ENCODE peak calls at places on chromosomes 4 and X, in four cellular contexts. U is A549, X is GM23338, I is HCT116. A is an unnamed sample.
A peak's percentile ranks its signal among the peaks of the same experiment; 100 is the strongest.

GRCh38 chr4:71147261-71147660 is 153.8 kb downstream of the DCK start:
- DNase-seq in U (no peak), X (no peak), I (no peak), A (no peak)

GRCh38 chr4:165443276-165443675 is 64.5 kb downstream of the CPE start:
- DNase-seq in U (no peak), X (no peak), I (no peak), A (no peak)

GRCh38 chrX:30831082-30831481 is 58.0 kb downstream of the TAB3 start:
- DNase-seq in X (peak; percentile 49), U (no peak), I (no peak), A (no peak)

GRCh38 chr4:55866290-55866907 is 13.0 kb downstream of the EXOC1 start:
- DNase-seq in U (peak; percentile 67), X (no peak), I (peak; percentile 82), A (no peak)

GRCh38 chr4:171846232-171846631 is 33.0 kb downstream of the GALNTL6 start:
- DNase-seq in X (peak; percentile 87), U (peak; percentile 54), I (peak; percentile 42), A (peak; percentile 50)

GRCh38 chr4:35772291-35772690 is 472.0 kb downstream of the ARAP2 start:
- DNase-seq in U (no peak), X (no peak), I (no peak), A (no peak)

GRCh38 chr4:173478136-173478860 is 51.7 kb downstream of the HAND2 start:
- DNase-seq in U (no peak), X (no peak), I (no peak), A (no peak)

GRCh38 chr4:6227412-6228157 is 27.2 kb upstream of the JAKMIP1 start:
- DNase-seq in X (no peak), I (no peak), U (no peak), A (no peak)

GRCh38 chr4:106329027-106329618 is 12.8 kb downstream of the AIMP1 start:
- DNase-seq in X (peak; percentile 66), U (peak; percentile 46), I (peak; percentile 28), A (peak; percentile 5)

GRCh38 chrX:43974736-43975135 is 1.5 kb upstream of the NDP start:
- DNase-seq in I (no peak), X (no peak), U (no peak), A (no peak)

GRCh38 chrX:53251307-53251706 is 26.3 kb upstream of the KDM5C start:
- DNase-seq in U (no peak), X (no peak), I (no peak), A (no peak)

GRCh38 chr4:139279723-139280620 is at the start of gene MGARP:
- DNase-seq in X (peak; percentile 93), U (peak; percentile 10), I (no peak), A (no peak)

GRCh38 chrX:149267878-149268813 is 237.0 kb downstream of the IDS start:
- DNase-seq in U (no peak), X (no peak), I (no peak), A (no peak)

GRCh38 chr4:90219822-90220221 is 92.6 kb downstream of the CCSER1 start:
- DNase-seq in U (no peak), X (no peak), I (no peak), A (no peak)

GRCh38 chr4:42267724-42268123 is 115.3 kb upstream of the BEND4 start:
- DNase-seq in U (no peak), X (no peak), I (no peak), A (no peak)

GRCh38 chr4:40550900-40551546 is 78.6 kb downstream of the RBM47 start:
- DNase-seq in U (peak; percentile 50), X (peak; percentile 55), I (peak; percentile 38), A (peak; percentile 58)

GRCh38 chrX:100409316-100410082 is 574 bp downstream of the PCDH19 start:
- DNase-seq in I (no peak), U (no peak), X (peak; percentile 35), A (no peak)

GRCh38 chrX:107675365-107675654 is 47.0 kb downstream of the PRPS1 start:
- DNase-seq in I (no peak), X (no peak), U (no peak), A (no peak)

GRCh38 chrX:107674480-107675364 is 46.4 kb downstream of the PRPS1 start:
- DNase-seq in I (no peak), X (no peak), U (no peak), A (no peak)

GRCh38 chrX:107673933-107674479 is 45.7 kb downstream of the PRPS1 start:
- DNase-seq in U (no peak), I (no peak), X (peak; percentile 36), A (peak; percentile 82)

GRCh38 chrX:107673401-107673800 is 45.1 kb downstream of the PRPS1 start:
- DNase-seq in X (no peak), U (no peak), I (no peak), A (no peak)

GRCh38 chrX:107672955-107673378 is 44.7 kb downstream of the PRPS1 start:
- DNase-seq in U (peak; percentile 86), I (peak; percentile 63), X (peak; percentile 73), A (no peak)
- TF ChIP-seq REST in U (no peak), I (no peak), X (no peak), A (no peak)

GRCh38 chrX:120120223-120120622 is 4.5 kb upstream of the RHOXF1 start:
- DNase-seq in X (no peak), U (no peak), I (no peak), A (no peak)

DNA sequence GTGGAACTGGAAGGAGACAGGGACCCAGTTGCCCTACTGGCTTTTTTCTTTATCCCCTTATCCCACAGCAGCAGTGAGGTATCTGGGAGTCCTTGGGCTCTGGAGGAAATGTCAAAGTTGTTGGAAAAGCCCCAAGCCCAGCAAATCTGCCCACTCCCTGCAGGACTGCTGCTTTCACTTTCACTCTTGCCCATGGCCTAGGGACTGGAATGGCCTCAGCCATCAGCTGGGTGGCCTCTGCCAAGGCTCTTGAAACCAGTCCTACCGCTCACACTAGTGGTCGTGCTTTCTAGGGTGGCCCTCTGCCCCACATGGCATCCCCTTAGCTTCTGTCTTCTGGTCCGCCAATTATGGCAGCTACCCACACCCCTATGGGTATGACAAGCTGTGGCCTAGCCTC is 9.7 kb upstream of the RHOXF1 start:
- DNase-seq in X (no peak), I (no peak), U (no peak), A (no peak)
- TF ChIP-seq REST in X (no peak), I (no peak), U (no peak), A (no peak)

GRCh38 chrX:884091-884490 is 253.5 kb downstream of the SHOX start:
- DNase-seq in U (no peak), X (no peak), I (no peak), A (no peak)
- TF ChIP-seq REST in U (no peak), X (no peak), I (no peak), A (no peak)

GRCh38 chr4:121696641-121697461 is at the start of gene ANXA5:
- DNase-seq in X (peak; percentile 83), U (peak; percentile 81), I (peak; percentile 59), A (peak; percentile 83)
- TF ChIP-seq REST in X (peak; percentile 74), U (peak; percentile 67), I (peak; percentile 55), A (peak; percentile 86)

DNA sequence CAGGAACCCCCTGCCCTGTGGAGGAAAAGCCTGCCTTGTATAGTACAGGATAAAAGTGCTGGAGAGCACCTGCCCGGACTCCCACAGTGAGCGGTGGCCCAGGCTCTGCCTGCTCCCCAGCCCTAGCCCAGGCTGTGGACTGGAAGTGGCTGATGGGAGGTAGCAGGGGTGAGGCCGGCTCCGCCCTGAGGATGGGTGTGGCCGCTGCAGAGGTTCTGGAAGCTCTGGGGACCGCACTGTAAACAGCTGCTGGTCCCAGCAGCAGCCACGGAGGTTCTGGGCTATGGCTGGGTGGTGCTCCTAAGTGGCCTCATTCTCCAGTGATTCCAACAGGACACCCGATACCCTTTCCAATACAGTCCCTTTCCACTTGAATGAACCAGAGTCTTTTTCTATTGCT is 56.6 kb upstream of the HELT start:
- DNase-seq in I (no peak), X (peak; percentile 35), U (no peak), A (no peak)
- TF ChIP-seq REST in I (no peak), X (no peak), U (no peak), A (no peak)

GRCh38 chr4:152106113-152106763 is 345.4 kb upstream of the GATB start:
- DNase-seq in X (peak; percentile 19), I (peak; percentile 83), U (peak; percentile 89), A (no peak)
- TF ChIP-seq REST in X (no peak), I (no peak), U (no peak), A (no peak)